ENCODE peak calls at places on chromosomes 3 and 15, in ten cellular contexts. One of them, this sample, is unnamed.

GRCh38 chr3:58258392-58259040 is 20.9 kb downstream of the ABHD6 start:
- DNase-seq in GM23338: no peak
- DNase-seq in GM12892: no peak
- DNase-seq in GM12891: no peak
- DNase-seq in GM12878: no peak
- DNase-seq in sigmoid colon: no peak
- DNase-seq in upper lobe of left lung: no peak
- DNase-seq in spleen: no peak
- DNase-seq in HCT116: no peak
- DNase-seq in K562: no peak
- DNase-seq in this sample: no peak

GRCh38 chr3:45208587-45208986 is 17.5 kb downstream of the TMEM158 start:
- DNase-seq in GM23338: no peak
- DNase-seq in GM12892: no peak
- DNase-seq in GM12891: no peak
- DNase-seq in GM12878: no peak
- DNase-seq in sigmoid colon: no peak
- DNase-seq in upper lobe of left lung: no peak
- DNase-seq in spleen: no peak
- DNase-seq in HCT116: no peak
- DNase-seq in K562: no peak
- DNase-seq in this sample: no peak

GRCh38 chr3:40532252-40532651 is 7.5 kb downstream of the ZNF621 start:
- DNase-seq in GM23338: no peak
- DNase-seq in GM12892: no peak
- DNase-seq in GM12891: no peak
- DNase-seq in GM12878: no peak
- DNase-seq in sigmoid colon: no peak
- DNase-seq in upper lobe of left lung: no peak
- DNase-seq in spleen: no peak
- DNase-seq in HCT116: no peak
- DNase-seq in K562: no peak
- DNase-seq in this sample: no peak

GRCh38 chr3:112579232-112579631 is 17.4 kb downstream of the SLC35A5 start:
- DNase-seq in GM23338: no peak
- DNase-seq in GM12892: no peak
- DNase-seq in GM12891: no peak
- DNase-seq in GM12878: no peak
- DNase-seq in sigmoid colon: no peak
- DNase-seq in upper lobe of left lung: no peak
- DNase-seq in spleen: no peak
- DNase-seq in HCT116: no peak
- DNase-seq in K562: no peak
- DNase-seq in this sample: no peak

GRCh38 chr15:99176757-99177156 is 71.9 kb downstream of the SYNM start:
- DNase-seq in GM23338: no peak
- DNase-seq in GM12892: no peak
- DNase-seq in GM12891: no peak
- DNase-seq in GM12878: no peak
- DNase-seq in sigmoid colon: no peak
- DNase-seq in upper lobe of left lung: no peak
- DNase-seq in spleen: no peak
- DNase-seq in HCT116: no peak
- DNase-seq in K562: no peak
- DNase-seq in this sample: no peak

GRCh38 chr15:45179221-45179985 is 8.4 kb downstream of the SHF start:
- DNase-seq in GM23338: peak
- DNase-seq in GM12892: no peak
- DNase-seq in GM12891: no peak
- DNase-seq in GM12878: no peak
- DNase-seq in sigmoid colon: no peak
- DNase-seq in upper lobe of left lung: peak
- DNase-seq in spleen: peak
- DNase-seq in HCT116: peak
- DNase-seq in K562: peak
- DNase-seq in this sample: no peak

GRCh38 chr15:89068325-89068784 is 19.9 kb upstream of the ABHD2 start:
- DNase-seq in GM23338: no peak
- DNase-seq in GM12892: peak
- DNase-seq in GM12891: peak
- DNase-seq in GM12878: peak
- DNase-seq in sigmoid colon: no peak
- DNase-seq in upper lobe of left lung: peak
- DNase-seq in spleen: no peak
- DNase-seq in HCT116: no peak
- DNase-seq in K562: no peak
- DNase-seq in this sample: no peak

GRCh38 chr3:54173371-54173770 is 51.0 kb downstream of the CACNA2D3 start:
- DNase-seq in GM23338: no peak
- DNase-seq in GM12892: no peak
- DNase-seq in GM12891: no peak
- DNase-seq in GM12878: no peak
- DNase-seq in sigmoid colon: no peak
- DNase-seq in upper lobe of left lung: no peak
- DNase-seq in spleen: no peak
- DNase-seq in HCT116: no peak
- DNase-seq in K562: no peak
- DNase-seq in this sample: no peak

GRCh38 chr3:137304313-137305056 is 346.7 kb downstream of the IL20RB start:
- DNase-seq in GM23338: peak
- DNase-seq in GM12892: no peak
- DNase-seq in GM12891: no peak
- DNase-seq in GM12878: no peak
- DNase-seq in sigmoid colon: no peak
- DNase-seq in upper lobe of left lung: no peak
- DNase-seq in spleen: no peak
- DNase-seq in HCT116: no peak
- DNase-seq in K562: no peak
- DNase-seq in this sample: no peak

GRCh38 chr15:28879551-28879950 is 6.2 kb upstream of the APBA2 start:
- DNase-seq in GM23338: no peak
- DNase-seq in GM12892: no peak
- DNase-seq in GM12891: no peak
- DNase-seq in GM12878: no peak
- DNase-seq in sigmoid colon: no peak
- DNase-seq in upper lobe of left lung: no peak
- DNase-seq in spleen: no peak
- DNase-seq in HCT116: no peak
- DNase-seq in K562: no peak
- DNase-seq in this sample: no peak

GRCh38 chr3:171994646-171995441 is 44.5 kb upstream of the FNDC3B start:
- DNase-seq in GM23338: no peak
- DNase-seq in GM12892: no peak
- DNase-seq in GM12891: no peak
- DNase-seq in GM12878: no peak
- DNase-seq in sigmoid colon: no peak
- DNase-seq in upper lobe of left lung: no peak
- DNase-seq in spleen: no peak
- DNase-seq in HCT116: no peak
- DNase-seq in K562: no peak
- DNase-seq in this sample: no peak

GRCh38 chr15:95134306-95135100 is 903.1 kb downstream of the MCTP2 start:
- DNase-seq in GM23338: no peak
- DNase-seq in GM12892: no peak
- DNase-seq in GM12891: no peak
- DNase-seq in GM12878: no peak
- DNase-seq in sigmoid colon: no peak
- DNase-seq in upper lobe of left lung: no peak
- DNase-seq in spleen: no peak
- DNase-seq in HCT116: no peak
- DNase-seq in K562: no peak
- DNase-seq in this sample: no peak

GRCh38 chr3:146928421-146929059 is 323.4 kb upstream of the PLSCR5 start:
- DNase-seq in GM23338: peak
- DNase-seq in GM12892: no peak
- DNase-seq in GM12891: no peak
- DNase-seq in GM12878: no peak
- DNase-seq in sigmoid colon: no peak
- DNase-seq in upper lobe of left lung: no peak
- DNase-seq in spleen: no peak
- DNase-seq in HCT116: no peak
- DNase-seq in K562: no peak
- DNase-seq in this sample: no peak

GRCh38 chr3:173939319-173939718 is 541.8 kb downstream of the NLGN1 start:
- DNase-seq in GM23338: no peak
- DNase-seq in GM12892: no peak
- DNase-seq in GM12891: no peak
- DNase-seq in GM12878: no peak
- DNase-seq in sigmoid colon: no peak
- DNase-seq in upper lobe of left lung: no peak
- DNase-seq in spleen: no peak
- DNase-seq in HCT116: no peak
- DNase-seq in K562: no peak
- DNase-seq in this sample: peak

GRCh38 chr3:190384241-190384863 is 3.6 kb upstream of the CLDN16 start:
- DNase-seq in GM23338: peak
- DNase-seq in GM12892: no peak
- DNase-seq in GM12891: peak
- DNase-seq in GM12878: peak
- DNase-seq in sigmoid colon: no peak
- DNase-seq in upper lobe of left lung: peak
- DNase-seq in spleen: no peak
- DNase-seq in HCT116: peak
- DNase-seq in K562: no peak
- DNase-seq in this sample: peak

GRCh38 chr3:23272820-23273219 is 69.7 kb downstream of the UBE2E2 start:
- DNase-seq in GM23338: no peak
- DNase-seq in GM12892: no peak
- DNase-seq in GM12891: no peak
- DNase-seq in GM12878: no peak
- DNase-seq in sigmoid colon: no peak
- DNase-seq in upper lobe of left lung: no peak
- DNase-seq in spleen: no peak
- DNase-seq in HCT116: no peak
- DNase-seq in K562: no peak
- DNase-seq in this sample: no peak

GRCh38 chr3:45507820-45508317 is 86.7 kb upstream of the LIMD1 start:
- DNase-seq in GM23338: peak
- DNase-seq in GM12892: no peak
- DNase-seq in GM12891: no peak
- DNase-seq in GM12878: no peak
- DNase-seq in sigmoid colon: no peak
- DNase-seq in upper lobe of left lung: no peak
- DNase-seq in spleen: no peak
- DNase-seq in HCT116: no peak
- DNase-seq in K562: peak
- DNase-seq in this sample: peak

GRCh38 chr3:185715091-185715490 is 109.8 kb downstream of the IGF2BP2 start:
- DNase-seq in GM23338: peak
- DNase-seq in GM12892: no peak
- DNase-seq in GM12891: no peak
- DNase-seq in GM12878: no peak
- DNase-seq in sigmoid colon: no peak
- DNase-seq in upper lobe of left lung: no peak
- DNase-seq in spleen: no peak
- DNase-seq in HCT116: no peak
- DNase-seq in K562: no peak
- DNase-seq in this sample: peak
- TF ChIP-seq POLR2AphosphoS5 in GM23338: no peak
- TF ChIP-seq POLR2AphosphoS5 in GM12892: no peak
- TF ChIP-seq POLR2AphosphoS5 in GM12891: no peak
- TF ChIP-seq POLR2AphosphoS5 in GM12878: no peak
- TF ChIP-seq POLR2AphosphoS5 in sigmoid colon: no peak
- TF ChIP-seq POLR2AphosphoS5 in upper lobe of left lung: no peak
- TF ChIP-seq POLR2AphosphoS5 in spleen: no peak
- TF ChIP-seq POLR2AphosphoS5 in HCT116: peak
- TF ChIP-seq POLR2AphosphoS5 in K562: no peak
- TF ChIP-seq POLR2AphosphoS5 in this sample: no peak

DNA sequence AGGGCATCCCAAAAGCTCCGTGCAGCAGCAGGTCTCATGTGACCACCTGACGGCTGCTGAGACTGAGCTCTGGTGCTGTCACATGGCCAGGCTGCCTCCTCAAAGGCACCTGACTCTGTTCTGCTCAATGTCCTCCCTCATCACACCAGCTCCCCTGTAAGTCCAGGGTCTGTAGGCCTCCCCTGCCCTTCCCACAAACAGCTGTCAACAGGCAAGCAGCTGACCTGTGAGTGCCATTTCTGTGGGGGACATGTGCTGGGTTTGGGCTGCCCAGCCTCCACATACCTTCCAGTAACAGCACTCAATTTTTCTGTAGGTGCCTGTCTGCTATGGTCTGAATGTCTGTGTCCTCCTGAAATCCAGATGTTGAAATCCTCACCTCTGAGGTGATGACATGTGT is 11.2 kb downstream of the NUP210 start:
- DNase-seq in GM23338: no peak
- DNase-seq in GM12892: no peak
- DNase-seq in GM12891: no peak
- DNase-seq in GM12878: no peak
- DNase-seq in sigmoid colon: no peak
- DNase-seq in upper lobe of left lung: no peak
- DNase-seq in spleen: no peak
- DNase-seq in HCT116: no peak
- DNase-seq in K562: no peak
- DNase-seq in this sample: no peak
- TF ChIP-seq POLR2AphosphoS5 in GM23338: no peak
- TF ChIP-seq POLR2AphosphoS5 in GM12892: no peak
- TF ChIP-seq POLR2AphosphoS5 in GM12891: peak
- TF ChIP-seq POLR2AphosphoS5 in GM12878: no peak
- TF ChIP-seq POLR2AphosphoS5 in sigmoid colon: no peak
- TF ChIP-seq POLR2AphosphoS5 in upper lobe of left lung: no peak
- TF ChIP-seq POLR2AphosphoS5 in spleen: no peak
- TF ChIP-seq POLR2AphosphoS5 in HCT116: no peak
- TF ChIP-seq POLR2AphosphoS5 in K562: no peak
- TF ChIP-seq POLR2AphosphoS5 in this sample: no peak

DNA sequence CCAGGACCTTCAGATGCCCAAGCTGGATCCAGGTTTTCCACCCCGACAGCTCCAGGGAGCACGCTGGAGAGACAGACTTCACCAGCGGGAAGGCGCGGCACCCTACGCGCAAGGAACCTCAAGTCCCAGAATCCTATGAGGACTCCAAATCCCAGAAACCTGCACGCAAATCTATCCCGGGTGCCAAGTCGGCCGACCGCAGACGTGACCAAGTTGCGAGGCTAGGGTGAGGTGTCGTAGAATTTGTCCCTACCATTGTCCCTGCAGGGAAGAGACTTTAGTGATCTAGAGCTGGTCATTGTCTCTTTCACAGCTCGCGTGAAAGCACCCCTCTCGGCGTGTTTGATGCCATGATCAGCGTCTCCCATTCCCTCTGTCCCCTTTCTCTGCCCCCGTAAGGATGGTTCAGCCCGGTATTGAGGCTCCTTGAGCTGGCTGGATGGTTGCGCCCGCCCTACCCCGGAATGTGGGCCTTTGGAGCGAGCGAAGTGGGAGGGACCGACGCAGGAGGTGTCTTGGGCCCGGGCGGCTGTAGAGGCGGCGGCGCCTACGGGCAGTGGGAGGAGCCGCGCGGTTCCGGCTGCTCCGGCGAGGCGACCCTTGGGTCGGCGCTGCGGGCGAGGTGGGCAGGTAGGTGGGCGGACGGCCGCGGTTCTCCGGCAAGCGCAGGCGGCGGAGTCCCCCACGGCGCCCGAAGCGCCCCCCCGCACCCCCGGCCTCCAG is at the start of gene PRKCI:
- DNase-seq in GM23338: peak
- DNase-seq in GM12892: peak
- DNase-seq in GM12891: peak
- DNase-seq in GM12878: peak
- DNase-seq in sigmoid colon: peak
- DNase-seq in upper lobe of left lung: peak
- DNase-seq in spleen: peak
- DNase-seq in HCT116: peak
- DNase-seq in K562: peak
- DNase-seq in this sample: peak
- TF ChIP-seq POLR2AphosphoS5 in GM23338: peak
- TF ChIP-seq POLR2AphosphoS5 in GM12892: no peak
- TF ChIP-seq POLR2AphosphoS5 in GM12891: no peak
- TF ChIP-seq POLR2AphosphoS5 in GM12878: no peak
- TF ChIP-seq POLR2AphosphoS5 in sigmoid colon: peak
- TF ChIP-seq POLR2AphosphoS5 in upper lobe of left lung: peak
- TF ChIP-seq POLR2AphosphoS5 in spleen: peak
- TF ChIP-seq POLR2AphosphoS5 in HCT116: peak
- TF ChIP-seq POLR2AphosphoS5 in K562: peak
- TF ChIP-seq POLR2AphosphoS5 in this sample: peak

GRCh38 chr3:115787818-115788217 is 164.5 kb downstream of the GAP43 start:
- DNase-seq in GM23338: no peak
- DNase-seq in GM12892: no peak
- DNase-seq in GM12891: no peak
- DNase-seq in GM12878: no peak
- DNase-seq in sigmoid colon: no peak
- DNase-seq in upper lobe of left lung: no peak
- DNase-seq in spleen: no peak
- DNase-seq in HCT116: no peak
- DNase-seq in K562: no peak
- DNase-seq in this sample: no peak
- TF ChIP-seq POLR2AphosphoS5 in GM23338: no peak
- TF ChIP-seq POLR2AphosphoS5 in GM12892: no peak
- TF ChIP-seq POLR2AphosphoS5 in GM12891: no peak
- TF ChIP-seq POLR2AphosphoS5 in GM12878: no peak
- TF ChIP-seq POLR2AphosphoS5 in sigmoid colon: no peak
- TF ChIP-seq POLR2AphosphoS5 in upper lobe of left lung: no peak
- TF ChIP-seq POLR2AphosphoS5 in spleen: no peak
- TF ChIP-seq POLR2AphosphoS5 in HCT116: no peak
- TF ChIP-seq POLR2AphosphoS5 in K562: no peak
- TF ChIP-seq POLR2AphosphoS5 in this sample: no peak

This sample was measured in endothelial cell of umbilical vein.